ENCODE peak calls at places on chromosomes 7 and 10, in six cellular contexts. One of them, this sample, is unnamed.

GRCh38 chr10:124532106-124532641 is 70.6 kb downstream of the LHPP start:
- DNase-seq in H1: peak; percentile 33
- DNase-seq in HepG2: peak; percentile 39
- DNase-seq in GM12892: no peak
- DNase-seq in K562: peak; percentile 55
- DNase-seq in SK-N-SH: no peak
- DNase-seq in this sample: no peak

GRCh38 chr7:4712371-4713182 is 30.5 kb downstream of the FOXK1 start:
- DNase-seq in H1: no peak
- DNase-seq in K562: peak; percentile 48
- DNase-seq in GM12892: no peak
- DNase-seq in HepG2: peak; percentile 76
- DNase-seq in SK-N-SH: peak; percentile 32
- DNase-seq in this sample: no peak

GRCh38 chr7:116952640-116953371 is 495 bp upstream of the ST7 start:
- DNase-seq in K562: no peak
- DNase-seq in SK-N-SH: peak; percentile 54
- DNase-seq in GM12892: no peak
- DNase-seq in HepG2: peak; percentile 62
- DNase-seq in H1: no peak
- DNase-seq in this sample: no peak

GRCh38 chr7:79452032-79452494 is 1.4 kb downstream of the MAGI2 start:
- DNase-seq in HepG2: peak; percentile 97
- DNase-seq in GM12892: no peak
- DNase-seq in H1: peak; percentile 19
- DNase-seq in K562: no peak
- DNase-seq in SK-N-SH: peak; percentile 91
- DNase-seq in this sample: no peak

GRCh38 chr7:149020483-149020882 is 7.8 kb downstream of the PDIA4 start:
- DNase-seq in K562: no peak
- DNase-seq in HepG2: no peak
- DNase-seq in GM12892: no peak
- DNase-seq in SK-N-SH: no peak
- DNase-seq in H1: no peak
- DNase-seq in this sample: no peak

GRCh38 chr7:138477081-138477578 is 17.1 kb downstream of the TRIM24 start:
- DNase-seq in GM12892: no peak
- DNase-seq in H1: no peak
- DNase-seq in SK-N-SH: no peak
- DNase-seq in HepG2: peak; percentile 79
- DNase-seq in K562: no peak
- DNase-seq in this sample: no peak

GRCh38 chr10:47458466-47459154 is 25.3 kb downstream of the ANXA8 start:
- DNase-seq in GM12892: no peak
- DNase-seq in H1: no peak
- DNase-seq in HepG2: no peak
- DNase-seq in SK-N-SH: no peak
- DNase-seq in K562: no peak
- DNase-seq in this sample: no peak

GRCh38 chr7:93117852-93118530 is at the start of gene SAMD9:
- DNase-seq in GM12892: peak; percentile 43
- DNase-seq in K562: no peak
- DNase-seq in SK-N-SH: peak; percentile 51
- DNase-seq in H1: no peak
- DNase-seq in HepG2: peak; percentile 42
- DNase-seq in this sample: peak; percentile 38

GRCh38 chr7:55568613-55569268 is 3.6 kb downstream of the VOPP1 start:
- DNase-seq in K562: no peak
- DNase-seq in GM12892: no peak
- DNase-seq in HepG2: no peak
- DNase-seq in H1: no peak
- DNase-seq in SK-N-SH: peak; percentile 82
- DNase-seq in this sample: no peak

GRCh38 chr7:131164025-131164899 is 163.4 kb upstream of the MKLN1 start:
- DNase-seq in K562: no peak
- DNase-seq in SK-N-SH: no peak
- DNase-seq in GM12892: no peak
- DNase-seq in HepG2: no peak
- DNase-seq in H1: no peak
- DNase-seq in this sample: no peak

GRCh38 chr7:46153951-46154787 is 233.1 kb upstream of the IGFBP3 start:
- DNase-seq in H1: no peak
- DNase-seq in SK-N-SH: no peak
- DNase-seq in GM12892: no peak
- DNase-seq in K562: no peak
- DNase-seq in HepG2: peak; percentile 87
- DNase-seq in this sample: no peak

GRCh38 chr7:79403451-79403850 is 50.0 kb downstream of the MAGI2 start:
- DNase-seq in H1: no peak
- DNase-seq in SK-N-SH: no peak
- DNase-seq in GM12892: no peak
- DNase-seq in HepG2: no peak
- DNase-seq in K562: no peak
- DNase-seq in this sample: no peak

GRCh38 chr7:74176555-74176954 is 2.4 kb downstream of the EIF4H start:
- DNase-seq in HepG2: no peak
- DNase-seq in GM12892: no peak
- DNase-seq in K562: no peak
- DNase-seq in H1: no peak
- DNase-seq in SK-N-SH: no peak
- DNase-seq in this sample: no peak

GRCh38 chr10:113997428-113997827 is 46.2 kb upstream of the ADRB1 start:
- DNase-seq in H1: no peak
- DNase-seq in SK-N-SH: no peak
- DNase-seq in K562: no peak
- DNase-seq in HepG2: no peak
- DNase-seq in GM12892: no peak
- DNase-seq in this sample: no peak
- TF ChIP-seq TAF1 in H1: no peak
- TF ChIP-seq TAF1 in SK-N-SH: no peak
- TF ChIP-seq TAF1 in K562: no peak
- TF ChIP-seq TAF1 in HepG2: no peak
- TF ChIP-seq TAF1 in GM12892: no peak
- TF ChIP-seq TAF1 in this sample: no peak

GRCh38 chr7:29684787-29685650 is 121.3 kb upstream of the WIPF3 start:
- DNase-seq in H1: peak; percentile 13
- DNase-seq in HepG2: peak; percentile 56
- DNase-seq in GM12892: peak; percentile 22
- DNase-seq in K562: peak; percentile 64
- DNase-seq in SK-N-SH: peak; percentile 88
- DNase-seq in this sample: peak; percentile 20
- TF ChIP-seq TAF1 in H1: peak; percentile 32
- TF ChIP-seq TAF1 in HepG2: peak; percentile 40
- TF ChIP-seq TAF1 in GM12892: no peak
- TF ChIP-seq TAF1 in K562: no peak
- TF ChIP-seq TAF1 in SK-N-SH: peak; percentile 49
- TF ChIP-seq TAF1 in this sample: no peak

GRCh38 chr7:5769571-5769970 is 11.9 kb downstream of the RNF216 start:
- DNase-seq in GM12892: no peak
- DNase-seq in K562: no peak
- DNase-seq in HepG2: no peak
- DNase-seq in H1: no peak
- DNase-seq in SK-N-SH: no peak
- DNase-seq in this sample: no peak
- TF ChIP-seq TAF1 in GM12892: no peak
- TF ChIP-seq TAF1 in K562: no peak
- TF ChIP-seq TAF1 in HepG2: no peak
- TF ChIP-seq TAF1 in H1: no peak
- TF ChIP-seq TAF1 in SK-N-SH: no peak
- TF ChIP-seq TAF1 in this sample: no peak

DNA sequence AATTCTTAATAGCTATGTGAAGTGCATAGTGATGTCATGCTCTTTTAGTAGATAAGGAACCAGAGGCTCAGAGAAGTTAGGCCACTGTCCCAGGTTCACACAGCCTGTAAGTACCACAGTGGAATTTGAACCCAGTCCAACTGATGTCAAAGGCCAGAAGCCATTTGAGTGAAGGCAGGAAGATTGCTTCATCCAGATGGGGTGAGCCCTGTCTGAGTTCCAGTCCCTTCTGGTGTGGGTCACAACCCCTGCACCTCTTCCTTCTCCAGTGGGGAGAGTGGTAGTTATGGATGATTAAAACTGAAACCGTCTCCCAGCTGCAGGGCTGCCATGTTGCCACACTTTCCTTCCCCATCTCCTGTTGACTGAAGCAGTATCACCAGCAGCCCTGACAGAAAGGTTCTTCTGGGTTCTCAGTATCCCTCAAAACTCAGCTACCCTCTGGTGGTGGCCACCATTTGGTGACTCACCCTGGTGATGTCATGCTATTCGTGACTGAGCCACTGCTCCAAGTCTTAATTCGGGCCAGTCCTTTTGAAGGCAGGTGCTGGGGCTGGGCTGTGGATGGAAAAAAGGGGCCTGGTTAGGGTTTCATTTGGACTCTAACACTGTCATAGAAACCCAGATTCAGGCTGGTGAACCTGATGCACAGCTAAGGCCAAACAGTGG is 1.5 kb upstream of the C10orf95 start:
- DNase-seq in HepG2: no peak
- DNase-seq in K562: no peak
- DNase-seq in GM12892: no peak
- DNase-seq in H1: no peak
- DNase-seq in SK-N-SH: no peak
- DNase-seq in this sample: no peak
- TF ChIP-seq TAF1 in HepG2: no peak
- TF ChIP-seq TAF1 in K562: no peak
- TF ChIP-seq TAF1 in GM12892: no peak
- TF ChIP-seq TAF1 in H1: no peak
- TF ChIP-seq TAF1 in SK-N-SH: no peak
- TF ChIP-seq TAF1 in this sample: no peak

GRCh38 chr10:21337171-21337792 is 188.2 kb downstream of the SKIDA1 start:
- DNase-seq in GM12892: no peak
- DNase-seq in H1: no peak
- DNase-seq in SK-N-SH: no peak
- DNase-seq in HepG2: no peak
- DNase-seq in K562: no peak
- DNase-seq in this sample: no peak

GRCh38 chr10:21330628-21331020 is 194.9 kb downstream of the SKIDA1 start:
- DNase-seq in SK-N-SH: no peak
- DNase-seq in H1: no peak
- DNase-seq in K562: no peak
- DNase-seq in GM12892: no peak
- DNase-seq in HepG2: no peak
- DNase-seq in this sample: no peak

GRCh38 chr10:21334891-21335696 is 190.4 kb downstream of the SKIDA1 start:
- DNase-seq in H1: no peak
- DNase-seq in K562: peak; percentile 54
- DNase-seq in HepG2: peak; percentile 61
- DNase-seq in SK-N-SH: no peak
- DNase-seq in GM12892: no peak
- DNase-seq in this sample: no peak

GRCh38 chr10:21340341-21340740 is 185.1 kb downstream of the SKIDA1 start:
- DNase-seq in HepG2: no peak
- DNase-seq in K562: no peak
- DNase-seq in H1: no peak
- DNase-seq in SK-N-SH: no peak
- DNase-seq in GM12892: no peak
- DNase-seq in this sample: no peak

DNA sequence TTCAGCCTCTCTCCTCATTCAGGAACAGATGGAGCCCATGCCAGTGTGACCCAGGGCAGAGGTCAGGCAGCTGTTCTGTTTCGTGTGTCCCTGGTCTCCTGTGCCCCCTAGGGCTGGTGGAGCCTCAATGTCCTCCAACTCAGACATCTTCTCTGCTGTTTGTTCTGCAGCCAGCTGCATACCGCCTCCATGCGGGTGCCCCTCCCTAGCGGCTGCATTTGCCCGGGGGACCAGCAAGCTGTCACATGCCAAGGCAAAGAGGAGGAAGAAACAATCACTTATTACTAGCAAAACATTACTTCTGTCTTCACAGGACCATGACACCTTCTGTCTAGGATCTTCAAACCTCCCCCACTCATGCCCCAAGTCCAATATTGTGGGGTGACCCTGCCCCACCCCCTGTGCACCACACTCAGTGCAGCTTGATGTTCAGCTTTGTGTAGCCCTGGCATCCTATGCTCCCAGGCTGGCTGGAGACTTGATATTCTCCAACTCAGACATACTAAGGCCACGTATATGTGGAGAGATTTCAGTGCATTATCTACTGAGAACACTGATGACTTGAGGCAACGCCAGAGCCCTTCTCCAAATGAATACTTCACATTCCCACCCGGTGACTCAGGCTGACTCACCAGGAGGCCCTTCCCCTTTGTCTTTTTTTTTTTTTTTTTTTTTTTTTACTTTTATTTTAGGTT is 188.9 kb downstream of the SKIDA1 start:
- DNase-seq in GM12892: no peak
- DNase-seq in SK-N-SH: no peak
- DNase-seq in HepG2: peak; percentile 92
- DNase-seq in H1: peak; percentile 56
- DNase-seq in K562: peak; percentile 70
- DNase-seq in this sample: no peak
- TF ChIP-seq TAF1 in GM12892: no peak
- TF ChIP-seq TAF1 in SK-N-SH: no peak
- TF ChIP-seq TAF1 in HepG2: no peak
- TF ChIP-seq TAF1 in H1: no peak
- TF ChIP-seq TAF1 in K562: no peak
- TF ChIP-seq TAF1 in this sample: no peak

GRCh38 chr7:105003275-105003674 is 10.7 kb upstream of the KMT2E start:
- DNase-seq in K562: no peak
- DNase-seq in H1: no peak
- DNase-seq in SK-N-SH: no peak
- DNase-seq in GM12892: no peak
- DNase-seq in HepG2: no peak
- DNase-seq in this sample: no peak
- TF ChIP-seq TAF1 in K562: no peak
- TF ChIP-seq TAF1 in H1: no peak
- TF ChIP-seq TAF1 in SK-N-SH: no peak
- TF ChIP-seq TAF1 in GM12892: no peak
- TF ChIP-seq TAF1 in HepG2: no peak
- TF ChIP-seq TAF1 in this sample: no peak

GRCh38 chr10:69400936-69401335 is 15.8 kb downstream of the TACR2 start:
- DNase-seq in SK-N-SH: no peak
- DNase-seq in HepG2: no peak
- DNase-seq in K562: no peak
- DNase-seq in GM12892: no peak
- DNase-seq in H1: no peak
- DNase-seq in this sample: no peak

GRCh38 chr10:69398466-69398865 is 18.3 kb downstream of the TACR2 start:
- DNase-seq in SK-N-SH: peak; percentile 81
- DNase-seq in K562: no peak
- DNase-seq in H1: no peak
- DNase-seq in GM12892: no peak
- DNase-seq in HepG2: no peak
- DNase-seq in this sample: no peak

GRCh38 chr10:69394020-69394419 is 22.7 kb downstream of the TACR2 start:
- DNase-seq in HepG2: no peak
- DNase-seq in GM12892: no peak
- DNase-seq in SK-N-SH: no peak
- DNase-seq in K562: no peak
- DNase-seq in H1: no peak
- DNase-seq in this sample: no peak

GRCh38 chr10:69401416-69401815 is 15.3 kb downstream of the TACR2 start:
- DNase-seq in HepG2: no peak
- DNase-seq in SK-N-SH: no peak
- DNase-seq in K562: no peak
- DNase-seq in GM12892: no peak
- DNase-seq in H1: no peak
- DNase-seq in this sample: no peak

DNA sequence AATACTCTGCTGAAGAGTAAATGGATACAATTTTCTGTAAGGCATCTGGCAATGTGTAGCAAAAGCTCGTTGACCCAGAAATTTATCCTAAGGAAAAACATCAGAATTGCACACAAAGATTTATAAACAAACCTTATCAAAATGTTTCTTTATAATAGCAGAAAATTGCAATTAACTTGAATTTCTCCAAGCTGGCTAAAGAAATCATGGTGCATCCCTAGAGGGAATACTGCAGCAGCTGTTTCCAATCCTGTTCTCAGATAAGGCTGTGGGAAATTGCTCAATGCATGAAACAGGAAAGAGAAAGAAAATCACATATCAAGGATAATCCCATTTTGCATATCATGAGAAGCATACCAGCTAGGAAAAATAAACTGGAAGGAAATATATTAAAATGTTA is 18.7 kb downstream of the TACR2 start:
- DNase-seq in HepG2: no peak
- DNase-seq in SK-N-SH: peak; percentile 76
- DNase-seq in H1: no peak
- DNase-seq in GM12892: no peak
- DNase-seq in K562: no peak
- DNase-seq in this sample: no peak
- TF ChIP-seq TAF1 in HepG2: no peak
- TF ChIP-seq TAF1 in SK-N-SH: no peak
- TF ChIP-seq TAF1 in H1: no peak
- TF ChIP-seq TAF1 in GM12892: no peak
- TF ChIP-seq TAF1 in K562: no peak
- TF ChIP-seq TAF1 in this sample: no peak

This sample was measured in GM12891.